ENCODE peak calls at places on chromosomes 16 and 17, in ten cellular contexts. N is SJSA1, M is tibial nerve, K is mammary epithelial cell, C is adrenal gland, A is HFF-Myc, F is fibroblast of the aortic adventitia, Y is breast epithelium, J is colonic mucosa, V is Panc1. O is an unnamed sample.

GRCh38 chr17:58328195-58329034 is at the start of gene TSPOAP1:
- DNase-seq in J (no peak), N (no peak), C (peak; percentile 60), A (no peak), M (no peak), V (no peak), F (no peak), Y (no peak), K (no peak), O (no peak)

GRCh38 chr16:51845586-51845985 is 694.5 kb upstream of the SALL1 start:
- DNase-seq in M (no peak), C (no peak), J (no peak), N (no peak), Y (no peak), V (no peak), A (no peak), K (no peak), F (no peak), O (no peak)

GRCh38 chr16:6132121-6132520 is 1034.5 kb upstream of the EEF2KMT start:
- DNase-seq in V (no peak), N (no peak), F (no peak), C (no peak), K (no peak), M (no peak), J (no peak), A (no peak), Y (no peak), O (no peak)

GRCh38 chr16:68466174-68466573 is 17.9 kb upstream of the SMPD3 start:
- DNase-seq in N (no peak), A (no peak), J (no peak), M (no peak), Y (no peak), V (no peak), F (no peak), K (no peak), C (no peak), O (no peak)

GRCh38 chr16:621526-622105 is 9.2 kb upstream of the WFIKKN1 start:
- DNase-seq in J (no peak), Y (no peak), C (no peak), V (no peak), A (no peak), K (no peak), N (no peak), F (no peak), M (no peak), O (no peak)

GRCh38 chr16:10599626-10600025 is 19.2 kb upstream of the EMP2 start:
- DNase-seq in A (no peak), V (no peak), N (no peak), J (no peak), Y (no peak), C (no peak), K (no peak), M (no peak), F (no peak), O (no peak)

GRCh38 chr17:78568494-78569115 is 8.6 kb downstream of the DNAH17 start:
- DNase-seq in M (no peak), J (no peak), N (no peak), V (no peak), C (no peak), K (peak; percentile 32), A (no peak), F (peak; percentile 4), Y (no peak), O (no peak)

GRCh38 chr16:31354394-31355291 is at the start of gene ITGAX:
- DNase-seq in A (peak; percentile 11), J (peak; percentile 49), Y (no peak), M (no peak), F (peak; percentile 4), K (peak; percentile 32), C (peak; percentile 76), N (no peak), V (no peak), O (no peak)

GRCh38 chr16:20166531-20167235 is 93.0 kb upstream of the GPR139 start:
- DNase-seq in Y (no peak), C (no peak), A (no peak), N (no peak), V (no peak), F (no peak), K (no peak), J (no peak), M (no peak), O (no peak)

GRCh38 chr16:47142469-47143328 is 1.0 kb downstream of the NETO2 start:
- DNase-seq in Y (no peak), V (no peak), C (peak; percentile 62), N (peak; percentile 14), J (peak; percentile 28), K (peak; percentile 33), M (no peak), A (no peak), F (peak; percentile 37), O (no peak)

GRCh38 chr17:64343833-64344637 is 46.6 kb downstream of the PECAM1 start:
- DNase-seq in M (no peak), C (peak; percentile 89), Y (peak; percentile 57), A (peak; percentile 43), V (no peak), F (peak; percentile 76), K (peak; percentile 50), N (peak; percentile 46), J (peak; percentile 64), O (no peak)

GRCh38 chr17:59355695-59356323 is 24.4 kb downstream of the YPEL2 start:
- DNase-seq in Y (no peak), J (no peak), K (no peak), C (no peak), M (no peak), A (no peak), V (no peak), N (no peak), F (no peak), O (no peak)

GRCh38 chr16:73217654-73218053 is 169.7 kb upstream of the ZFHX3 start:
- DNase-seq in J (no peak), K (no peak), M (no peak), A (no peak), N (no peak), V (no peak), F (no peak), Y (no peak), C (no peak), O (no peak)

GRCh38 chr17:142876-143784 is 5.8 kb downstream of the SCGB1C2 start:
- DNase-seq in A (no peak), K (no peak), Y (peak; percentile 18), V (no peak), F (no peak), N (no peak), C (peak; percentile 56), J (peak; percentile 6), M (no peak), O (no peak)

GRCh38 chr17:48952904-48953303 is 8.3 kb upstream of the SNF8 start:
- DNase-seq in J (no peak), A (no peak), K (no peak), M (no peak), N (no peak), C (no peak), F (no peak), Y (no peak), V (no peak), O (no peak)

GRCh38 chr17:80604007-80604728 is 59.5 kb downstream of the RPTOR start:
- DNase-seq in M (no peak), C (no peak), J (no peak), N (no peak), F (no peak), Y (no peak), V (no peak), A (no peak), K (no peak), O (no peak)

GRCh38 chr17:79905832-79906231 is 66.6 kb upstream of the CBX4 start:
- DNase-seq in M (no peak), J (no peak), A (no peak), V (no peak), Y (no peak), F (no peak), N (no peak), C (no peak), K (no peak), O (no peak)

GRCh38 chr16:84484579-84485254 is 19.7 kb downstream of the MEAK7 start:
- DNase-seq in C (peak; percentile 89), V (no peak), Y (peak; percentile 30), J (peak; percentile 70), N (no peak), F (peak; percentile 69), M (peak; percentile 48), K (no peak), A (no peak), O (peak; percentile 30)

GRCh38 chr17:57356722-57357391 is 100.5 kb downstream of the MSI2 start:
- DNase-seq in A (no peak), C (no peak), K (no peak), V (no peak), M (no peak), Y (no peak), N (no peak), J (no peak), F (no peak), O (no peak)

GRCh38 chr17:77445030-77445907 is 304.5 kb downstream of the SEC14L1 start:
- DNase-seq in F (peak; percentile 93), K (no peak), V (no peak), N (no peak), M (peak; percentile 71), C (no peak), J (peak; percentile 71), Y (no peak), A (no peak), O (no peak)
- H3K4me3 ChIP-seq in F (no peak overlapping the region), K (no peak overlapping the region), V (no peak overlapping the region), N (no peak overlapping the region), M (no peak overlapping the region), C (no peak overlapping the region), J (no peak overlapping the region), Y (no peak overlapping the region), A (no peak overlapping the region), O (no peak overlapping the region)

GRCh38 chr16:86198201-86199118 is 299.5 kb downstream of the IRF8 start:
- DNase-seq in N (peak; percentile 72), J (no peak), A (no peak), M (no peak), K (no peak), F (no peak), Y (no peak), C (no peak), V (no peak), O (no peak)
- H3K4me3 ChIP-seq in N (peak overlapping the region; percentile 30), J (no peak overlapping the region), A (no peak overlapping the region), M (no peak overlapping the region), K (no peak overlapping the region), F (no peak overlapping the region), Y (no peak overlapping the region), C (no peak overlapping the region), V (no peak overlapping the region), O (no peak overlapping the region)

GRCh38 chr17:7204335-7204734 is 15.3 kb downstream of the DLG4 start:
- DNase-seq in Y (no peak), J (no peak), V (no peak), M (no peak), K (no peak), N (no peak), C (no peak), A (no peak), F (no peak), O (no peak)
- H3K4me3 ChIP-seq in Y (peak overlapping the region; percentile 71), J (no peak overlapping the region), V (no peak overlapping the region), M (peak overlapping the region; percentile 41), K (no peak overlapping the region), N (no peak overlapping the region), C (no peak overlapping the region), A (no peak overlapping the region), F (no peak overlapping the region), O (no peak overlapping the region)

DNA sequence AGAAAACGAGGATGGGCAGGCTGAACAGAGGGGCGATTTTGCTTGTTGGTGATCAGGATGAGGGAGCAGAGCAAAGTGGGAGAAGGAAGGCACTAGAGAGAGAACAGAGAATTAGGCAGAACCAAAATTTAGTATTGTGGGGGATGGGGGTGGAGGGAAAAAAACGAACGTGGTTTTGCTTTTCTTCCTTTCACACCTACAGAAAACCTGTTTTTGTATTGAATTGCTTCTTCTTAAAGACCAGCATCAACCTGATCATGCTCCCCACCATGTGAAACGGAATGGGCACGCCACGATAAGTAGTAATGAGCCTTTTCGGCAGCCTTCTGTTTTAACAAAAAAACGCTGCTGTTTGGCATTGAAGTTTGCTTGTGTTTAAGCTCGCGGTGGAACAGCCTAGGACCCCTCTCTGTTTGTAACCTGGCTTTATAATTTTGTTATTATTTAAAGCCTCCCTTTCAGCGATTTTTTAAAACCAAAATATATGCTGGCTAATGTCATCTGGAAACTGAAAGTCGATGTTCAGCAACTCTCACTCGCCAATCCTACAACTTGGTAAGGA is 36.8 kb downstream of the ERCC4 start:
- DNase-seq in V (peak; percentile 8), N (peak; percentile 37), J (no peak), C (no peak), K (no peak), F (no peak), Y (no peak), M (no peak), A (no peak), O (no peak)
- H3K4me3 ChIP-seq in V (peak overlapping the region; percentile 63), N (peak overlapping the region; percentile 16), J (no peak overlapping the region), C (no peak overlapping the region), K (no peak overlapping the region), F (peak overlapping the region; percentile 53), Y (peak overlapping the region; percentile 56), M (peak overlapping the region; percentile 1), A (peak overlapping the region; percentile 38), O (no peak overlapping the region)

O was measured in LNCaP clone FGC.